ENCODE peak calls at places on chromosome 18, in four cellular contexts. I, U, G and A are unnamed samples.

GRCh38 chr18:30945769-30946168 is 96.8 kb downstream of the DSC3 start:
- DNase-seq in G (no peak), I (no peak), U (no peak), A (no peak)

GRCh38 chr18:3209859-3210569 is 9.8 kb downstream of the MYOM1 start:
- DNase-seq in I (no peak), U (no peak), G (peak), A (no peak)

GRCh38 chr18:54712315-54712714 is 116.0 kb upstream of the RAB27B start:
- DNase-seq in U (no peak), I (no peak), G (no peak), A (no peak)

GRCh38 chr18:48124857-48125626 is 194.6 kb upstream of the SMAD2 start:
- DNase-seq in G (peak), I (no peak), U (no peak), A (no peak)

GRCh38 chr18:5543854-5544389 is at the start of gene EPB41L3:
- DNase-seq in G (no peak), U (peak), I (no peak), A (no peak)

GRCh38 chr18:374735-375168 is 106.9 kb upstream of the THOC1 start:
- DNase-seq in I (no peak), U (no peak), G (no peak), A (no peak)

GRCh38 chr18:44819944-44820510 is 139.3 kb downstream of the SETBP1 start:
- DNase-seq in U (no peak), I (no peak), G (no peak), A (no peak)

GRCh38 chr18:31679133-31679731 is 5.1 kb downstream of the B4GALT6 start:
- DNase-seq in G (no peak), I (no peak), U (no peak), A (no peak)

DNA sequence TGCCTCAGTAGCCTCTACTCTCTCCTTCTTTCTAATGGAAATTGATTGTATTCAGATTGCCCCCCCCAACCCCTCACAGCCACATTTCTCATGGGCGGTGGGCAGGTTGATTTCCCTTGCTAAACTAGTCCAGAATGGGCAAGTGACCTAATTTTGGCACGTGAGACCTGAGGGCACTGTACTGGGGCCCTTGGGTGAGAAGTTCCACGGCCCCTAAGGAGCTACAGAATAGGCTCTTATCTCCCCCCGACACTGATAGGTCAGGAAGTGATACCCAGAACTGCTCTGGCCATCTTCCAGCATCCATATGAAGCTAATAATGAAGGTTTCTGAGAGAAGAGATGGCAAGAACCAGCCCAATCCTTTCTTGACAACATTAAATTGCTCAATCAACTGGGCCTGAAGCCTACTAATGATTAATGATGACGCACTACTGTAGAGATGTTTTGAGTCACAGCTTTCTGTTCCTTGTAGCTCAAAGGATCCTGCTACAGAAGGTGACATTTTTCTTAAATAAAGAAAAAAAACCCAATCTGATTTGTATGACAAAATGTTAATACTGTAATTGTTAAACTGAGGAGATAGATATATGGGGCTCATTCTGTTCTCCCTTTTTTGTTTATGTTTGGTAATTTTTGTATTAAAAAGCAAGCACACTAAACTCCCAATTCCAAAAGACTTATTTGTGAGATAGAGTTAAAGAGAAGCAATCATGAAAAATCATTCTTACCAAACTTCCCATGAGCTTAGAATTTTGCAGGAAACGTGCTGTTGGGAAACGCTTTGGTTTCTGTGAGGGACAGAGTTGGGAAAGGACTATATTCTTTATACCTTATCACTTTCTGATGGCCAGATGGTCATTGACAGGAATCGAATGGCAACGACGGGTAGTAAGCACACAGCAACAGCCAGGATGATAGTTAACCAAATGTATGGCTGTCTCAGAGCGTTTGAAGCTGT is 28.2 kb upstream of the NARS1 start:
- DNase-seq in G (peak), U (no peak), I (no peak), A (no peak)
- TF ChIP-seq ATF2 in G (no peak), U (no peak), I (no peak), A (no peak)

GRCh38 chr18:12159446-12159845 is 65.8 kb downstream of the ANKRD62 start:
- DNase-seq in G (no peak), U (no peak), I (peak), A (no peak)

GRCh38 chr18:12155996-12156395 is 62.4 kb downstream of the ANKRD62 start:
- DNase-seq in I (no peak), U (no peak), G (no peak), A (no peak)

DNA sequence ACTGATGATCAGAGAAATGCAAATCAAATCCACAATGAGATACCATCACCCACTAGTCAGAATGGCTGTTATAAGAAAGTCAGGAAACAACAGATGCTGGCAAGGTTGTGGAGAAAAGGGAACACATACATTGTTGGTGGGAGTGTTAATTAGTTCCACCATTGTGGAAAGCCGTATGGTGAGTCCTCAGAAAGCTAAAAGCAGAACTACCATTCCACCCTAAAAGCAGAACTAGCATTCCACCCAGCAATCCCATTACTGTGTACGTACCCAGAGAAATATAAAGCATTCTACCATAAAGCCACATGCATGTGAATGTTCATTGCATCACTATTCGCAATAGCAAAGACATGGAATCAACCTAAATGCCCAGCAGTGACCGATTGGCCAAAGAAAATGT is 60.7 kb downstream of the ANKRD62 start:
- DNase-seq in G (no peak), U (no peak), I (no peak), A (no peak)
- TF ChIP-seq HDAC6 in G (no peak), U (no peak), I (no peak), A (no peak)

GRCh38 chr18:58638446-58638845 is 9.6 kb upstream of the ALPK2 start:
- DNase-seq in U (no peak), G (no peak), I (no peak), A (no peak)

GRCh38 chr18:58639237-58639636 is 10.3 kb upstream of the ALPK2 start:
- DNase-seq in I (no peak), G (no peak), U (no peak), A (no peak)

GRCh38 chr18:58639751-58640427 is 11.0 kb upstream of the ALPK2 start:
- DNase-seq in G (no peak), I (no peak), U (no peak), A (no peak)

GRCh38 chr18:58640428-58640805 is 11.5 kb upstream of the ALPK2 start:
- DNase-seq in I (no peak), G (no peak), U (no peak), A (no peak)

GRCh38 chr18:58640891-58641610 is 12.2 kb upstream of the ALPK2 start:
- DNase-seq in G (no peak), I (no peak), U (no peak), A (no peak)
- TF ChIP-seq ATF2 in G (no peak), I (no peak), U (no peak), A (no peak)

GRCh38 chr18:69411199-69411598 is 10.5 kb downstream of the DOK6 start:
- DNase-seq in G (no peak), U (no peak), I (no peak), A (no peak)

GRCh38 chr18:69414184-69414583 is 13.5 kb downstream of the DOK6 start:
- DNase-seq in U (no peak), I (no peak), G (no peak), A (no peak)

DNA sequence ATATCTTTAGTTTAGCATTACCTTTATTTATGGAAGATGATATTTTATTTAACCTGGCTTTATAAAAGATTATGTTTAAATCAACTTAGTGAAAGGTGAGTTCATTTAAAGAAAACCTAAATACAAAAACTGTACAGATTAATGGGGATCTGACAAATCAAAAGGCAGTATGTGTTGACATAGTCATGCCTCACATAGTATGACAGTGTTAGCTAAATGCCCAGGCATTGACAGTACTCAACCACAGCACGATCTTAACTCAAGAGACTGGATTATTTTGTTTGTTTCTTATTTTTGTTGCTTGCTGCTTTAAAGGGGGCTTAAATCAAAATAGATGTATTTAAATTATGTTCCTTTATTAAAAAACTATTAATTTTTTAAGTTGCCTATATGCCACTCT is 7.8 kb downstream of the DOK6 start:
- DNase-seq in U (no peak), G (no peak), I (no peak), A (no peak)
- TF ChIP-seq HDAC6 in U (no peak), G (no peak), I (no peak), A (no peak)

GRCh38 chr18:79010802-79011201 is 31.2 kb downstream of the SALL3 start:
- DNase-seq in I (no peak), G (no peak), U (no peak), A (no peak)
- TF ChIP-seq ATF2 in I (no peak), G (no peak), U (no peak), A (no peak)

GRCh38 chr18:58239879-58240278 is 195.9 kb downstream of the NEDD4L start:
- DNase-seq in G (no peak), U (no peak), I (no peak), A (no peak)
- TF ChIP-seq HDAC6 in G (no peak), U (no peak), I (no peak), A (no peak)

GRCh38 chr18:49486617-49486958 is 446 bp downstream of the C18orf32 start:
- DNase-seq in U (no peak), I (no peak), G (no peak), A (no peak)
- TF ChIP-seq ATF2 in U (no peak), I (no peak), G (no peak), A (no peak)

GRCh38 chr18:9055185-9055584 is 47.3 kb upstream of the NDUFV2 start:
- DNase-seq in U (no peak), I (no peak), G (no peak), A (peak)
- TF ChIP-seq HDAC6 in U (no peak), I (no peak), G (no peak), A (no peak)

GRCh38 chr18:6920099-6920955 is 190.8 kb downstream of the ARHGAP28 start:
- DNase-seq in U (peak), G (no peak), I (peak), A (peak)
- TF ChIP-seq ATF2 in U (no peak), G (no peak), I (no peak), A (no peak)

GRCh38 chr18:63309422-63309821 is 10.1 kb downstream of the BCL2 start:
- DNase-seq in U (no peak), I (no peak), G (no peak), A (no peak)

GRCh38 chr18:63307555-63308200 is 11.9 kb downstream of the BCL2 start:
- DNase-seq in G (no peak), I (no peak), U (no peak), A (no peak)

GRCh38 chr18:63303562-63303961 is 16.0 kb downstream of the BCL2 start:
- DNase-seq in U (no peak), G (no peak), I (no peak), A (no peak)

GRCh38 chr18:63306819-63307554 is 12.6 kb downstream of the BCL2 start:
- DNase-seq in G (no peak), I (no peak), U (no peak), A (no peak)

GRCh38 chr18:63306249-63306648 is 13.3 kb downstream of the BCL2 start:
- DNase-seq in I (no peak), U (no peak), G (no peak), A (no peak)
- TF ChIP-seq HDAC6 in I (no peak), U (no peak), G (no peak), A (no peak)